ENCODE peak calls at places on chromosomes 11 and 22, in nine cellular contexts. D, N, F, O, W, H, E, A and X are unnamed samples.

GRCh38 chr22:42857845-42858481 is 890 bp upstream of the ARFGAP3 start:
- DNase-seq in D (no peak), N (peak), F (no peak), O (no peak), W (no peak), H (no peak), E (no peak), A (no peak), X (no peak)

GRCh38 chr11:7060828-7061227 is 28.0 kb upstream of the RBMXL2 start:
- DNase-seq in D (no peak), N (no peak), F (no peak), O (no peak), W (no peak), H (peak), E (no peak), A (no peak), X (no peak)

GRCh38 chr11:16801288-16801980 is 63.0 kb downstream of the C11orf58 start:
- DNase-seq in D (no peak), N (no peak), F (no peak), O (no peak), W (no peak), H (no peak), E (no peak), A (no peak), X (no peak)

GRCh38 chr11:125078016-125078415 is 14.9 kb downstream of the SLC37A2 start:
- DNase-seq in D (no peak), N (no peak), F (no peak), O (no peak), W (no peak), H (no peak), E (no peak), A (no peak), X (no peak)

GRCh38 chr11:85263328-85263727 is 363.8 kb downstream of the DLG2 start:
- DNase-seq in D (no peak), N (no peak), F (no peak), O (no peak), W (no peak), H (no peak), E (no peak), A (no peak), X (no peak)

GRCh38 chr11:103546236-103546635 is 437.0 kb downstream of the DYNC2H1 start:
- DNase-seq in D (no peak), N (no peak), F (no peak), O (no peak), W (no peak), H (peak), E (no peak), A (no peak), X (no peak)

GRCh38 chr11:19453893-19454292 is 213.1 kb upstream of the E2F8 start:
- DNase-seq in D (no peak), N (no peak), F (no peak), O (no peak), W (no peak), H (peak), E (no peak), A (no peak), X (no peak)

GRCh38 chr11:12531020-12531419 is 143.2 kb upstream of the TEAD1 start:
- DNase-seq in D (no peak), N (no peak), F (no peak), O (no peak), W (no peak), H (no peak), E (no peak), A (no peak), X (no peak)

DNA sequence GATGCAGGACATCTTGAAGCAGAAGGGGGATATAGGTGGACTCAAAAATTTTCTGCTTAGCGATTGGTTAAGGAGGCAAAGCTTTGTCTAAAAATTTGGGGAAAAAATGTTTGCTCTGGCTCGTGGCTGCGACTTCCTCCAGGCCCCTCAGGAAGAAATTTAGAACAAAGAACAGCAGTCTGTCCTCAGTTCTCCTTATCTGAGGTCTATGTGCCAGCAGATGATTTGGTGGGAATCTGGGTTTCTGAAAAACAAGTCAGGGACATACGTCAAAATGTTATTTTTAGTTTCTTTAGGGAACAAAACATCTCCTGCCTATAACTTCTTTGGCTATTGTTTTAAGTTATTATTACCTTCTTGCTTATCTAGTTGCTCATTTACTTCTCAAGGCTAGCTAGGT is 8.1 kb downstream of the OR6M1 start:
- DNase-seq in D (no peak), N (no peak), F (no peak), O (no peak), W (no peak), H (no peak), E (no peak), A (no peak), X (no peak)
- TF ChIP-seq POLR2A in D (no peak), N (no peak), F (no peak), O (no peak), W (no peak), H (no peak), E (no peak), A (no peak), X (no peak)

DNA sequence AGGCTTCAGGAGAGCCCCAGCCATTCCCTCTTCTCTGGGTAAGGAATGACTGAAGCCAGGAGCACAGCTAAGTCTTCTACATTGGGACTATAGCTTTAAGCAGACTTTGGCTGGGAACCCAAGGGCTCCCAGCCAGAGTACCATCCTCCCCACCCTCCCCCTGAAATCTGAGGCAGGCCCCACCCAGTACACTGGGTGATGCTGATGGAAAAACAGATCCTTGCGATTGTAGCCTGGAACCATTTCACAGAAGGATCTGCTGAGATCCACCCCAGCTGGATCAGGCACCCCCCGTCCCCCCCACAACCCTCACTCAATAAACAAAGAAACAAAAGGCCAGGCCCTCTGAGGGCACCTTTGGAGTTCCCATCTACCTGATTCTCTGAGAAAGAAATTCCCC is 39.8 kb downstream of the IL18BP start:
- DNase-seq in D (peak), N (peak), F (peak), O (no peak), W (peak), H (peak), E (peak), A (no peak), X (no peak)
- TF ChIP-seq POLR2A in D (no peak), N (no peak), F (no peak), O (no peak), W (peak), H (no peak), E (peak), A (no peak), X (no peak)

GRCh38 chr11:10540915-10541591 is at the start of gene RNF141:
- DNase-seq in D (peak), N (peak), F (peak), O (peak), W (peak), H (peak), E (peak), A (peak), X (peak)
- TF ChIP-seq POLR2A in D (peak), N (peak), F (peak), O (peak), W (peak), H (peak), E (peak), A (peak), X (peak)

GRCh38 chr11:74321487-74322188 is 10.2 kb upstream of the P4HA3 start:
- DNase-seq in D (no peak), N (no peak), F (no peak), O (no peak), W (no peak), H (peak), E (no peak), A (no peak), X (no peak)
- TF ChIP-seq POLR2A in D (no peak), N (no peak), F (no peak), O (no peak), W (no peak), H (no peak), E (no peak), A (no peak), X (no peak)